ENCODE peak calls at places on chromosomes 11 and 22, in four cellular contexts. One of them, this sample, is unnamed.

GRCh38 chr11:9687736-9688494 is 24.0 kb downstream of the SWAP70 start:
- DNase-seq in ovary: no peak
- DNase-seq in suprapubic skin: no peak
- DNase-seq in HepG2: no peak
- DNase-seq in this sample: no peak

GRCh38 chr11:17722000-17722643 is 2.8 kb downstream of the MYOD1 start:
- DNase-seq in ovary: no peak
- DNase-seq in suprapubic skin: no peak
- DNase-seq in HepG2: no peak
- DNase-seq in this sample: peak; percentile 48

GRCh38 chr11:67264886-67265632 is 1.2 kb upstream of the GRK2 start:
- DNase-seq in ovary: peak; percentile 15
- DNase-seq in suprapubic skin: no peak
- DNase-seq in HepG2: no peak
- DNase-seq in this sample: no peak

GRCh38 chr11:97072420-97072819 is 682.6 kb downstream of the JRKL start:
- DNase-seq in ovary: no peak
- DNase-seq in suprapubic skin: no peak
- DNase-seq in HepG2: no peak
- DNase-seq in this sample: no peak

GRCh38 chr11:80082386-80082785 is 641.6 kb upstream of the TENM4 start:
- DNase-seq in ovary: no peak
- DNase-seq in suprapubic skin: no peak
- DNase-seq in HepG2: no peak
- DNase-seq in this sample: no peak

GRCh38 chr22:30609260-30610185 is 2.5 kb downstream of the TCN2 start:
- DNase-seq in ovary: peak; percentile 41
- DNase-seq in suprapubic skin: no peak
- DNase-seq in HepG2: no peak
- DNase-seq in this sample: peak; percentile 78

GRCh38 chr11:118790357-118791014 is 478 bp downstream of the DDX6 start:
- DNase-seq in ovary: peak; percentile 67
- DNase-seq in suprapubic skin: peak; percentile 84
- DNase-seq in HepG2: peak; percentile 59
- DNase-seq in this sample: peak; percentile 50

GRCh38 chr11:116614306-116615210 is 158.2 kb downstream of the BUD13 start:
- DNase-seq in ovary: no peak
- DNase-seq in suprapubic skin: no peak
- DNase-seq in HepG2: no peak
- DNase-seq in this sample: no peak

GRCh38 chr11:45333506-45333971 is 47.4 kb upstream of the SYT13 start:
- DNase-seq in ovary: peak; percentile 61
- DNase-seq in suprapubic skin: no peak
- DNase-seq in HepG2: peak; percentile 15
- DNase-seq in this sample: peak; percentile 36

GRCh38 chr22:49930596-49931412 is 12.4 kb downstream of the CRELD2 start:
- DNase-seq in ovary: no peak
- DNase-seq in suprapubic skin: no peak
- DNase-seq in HepG2: peak; percentile 81
- DNase-seq in this sample: peak; percentile 77

GRCh38 chr22:30816413-30816812 is 121.7 kb downstream of the OSBP2 start:
- DNase-seq in ovary: no peak
- DNase-seq in suprapubic skin: no peak
- DNase-seq in HepG2: no peak
- DNase-seq in this sample: no peak

GRCh38 chr22:44144046-44144569 is 36.6 kb upstream of the PARVG start:
- DNase-seq in ovary: no peak
- DNase-seq in suprapubic skin: no peak
- DNase-seq in HepG2: no peak
- DNase-seq in this sample: no peak

GRCh38 chr11:82864268-82864667 is 36.0 kb downstream of the PRCP start:
- DNase-seq in ovary: peak; percentile 9
- DNase-seq in suprapubic skin: peak; percentile 81
- DNase-seq in HepG2: peak; percentile 57
- DNase-seq in this sample: peak; percentile 66

GRCh38 chr11:2542406-2542805 is 97.6 kb downstream of the KCNQ1 start:
- DNase-seq in ovary: no peak
- DNase-seq in suprapubic skin: peak; percentile 33
- DNase-seq in HepG2: no peak
- DNase-seq in this sample: no peak

GRCh38 chr22:36010090-36010489 is 18.5 kb downstream of the RBFOX2 start:
- DNase-seq in ovary: no peak
- DNase-seq in suprapubic skin: no peak
- DNase-seq in HepG2: no peak
- DNase-seq in this sample: no peak

GRCh38 chr11:32023370-32023964 is 67.4 kb upstream of the RCN1 start:
- DNase-seq in ovary: no peak
- DNase-seq in suprapubic skin: no peak
- DNase-seq in HepG2: no peak
- DNase-seq in this sample: no peak
- TF ChIP-seq EP300 in ovary: no peak
- TF ChIP-seq EP300 in suprapubic skin: no peak
- TF ChIP-seq EP300 in HepG2: no peak
- TF ChIP-seq EP300 in this sample: no peak

GRCh38 chr11:69572233-69572860 is 68.6 kb upstream of the CCND1 start:
- DNase-seq in ovary: no peak
- DNase-seq in suprapubic skin: peak; percentile 45
- DNase-seq in HepG2: no peak
- DNase-seq in this sample: no peak

GRCh38 chr11:69568809-69569097 is 72.2 kb upstream of the CCND1 start:
- DNase-seq in ovary: no peak
- DNase-seq in suprapubic skin: no peak
- DNase-seq in HepG2: no peak
- DNase-seq in this sample: no peak

GRCh38 chr11:69567951-69568808 is 72.8 kb upstream of the CCND1 start:
- DNase-seq in ovary: no peak
- DNase-seq in suprapubic skin: peak; percentile 38
- DNase-seq in HepG2: peak; percentile 98
- DNase-seq in this sample: no peak

GRCh38 chr11:69572861-69573260 is 68.1 kb upstream of the CCND1 start:
- DNase-seq in ovary: no peak
- DNase-seq in suprapubic skin: peak; percentile 30
- DNase-seq in HepG2: no peak
- DNase-seq in this sample: no peak

DNA sequence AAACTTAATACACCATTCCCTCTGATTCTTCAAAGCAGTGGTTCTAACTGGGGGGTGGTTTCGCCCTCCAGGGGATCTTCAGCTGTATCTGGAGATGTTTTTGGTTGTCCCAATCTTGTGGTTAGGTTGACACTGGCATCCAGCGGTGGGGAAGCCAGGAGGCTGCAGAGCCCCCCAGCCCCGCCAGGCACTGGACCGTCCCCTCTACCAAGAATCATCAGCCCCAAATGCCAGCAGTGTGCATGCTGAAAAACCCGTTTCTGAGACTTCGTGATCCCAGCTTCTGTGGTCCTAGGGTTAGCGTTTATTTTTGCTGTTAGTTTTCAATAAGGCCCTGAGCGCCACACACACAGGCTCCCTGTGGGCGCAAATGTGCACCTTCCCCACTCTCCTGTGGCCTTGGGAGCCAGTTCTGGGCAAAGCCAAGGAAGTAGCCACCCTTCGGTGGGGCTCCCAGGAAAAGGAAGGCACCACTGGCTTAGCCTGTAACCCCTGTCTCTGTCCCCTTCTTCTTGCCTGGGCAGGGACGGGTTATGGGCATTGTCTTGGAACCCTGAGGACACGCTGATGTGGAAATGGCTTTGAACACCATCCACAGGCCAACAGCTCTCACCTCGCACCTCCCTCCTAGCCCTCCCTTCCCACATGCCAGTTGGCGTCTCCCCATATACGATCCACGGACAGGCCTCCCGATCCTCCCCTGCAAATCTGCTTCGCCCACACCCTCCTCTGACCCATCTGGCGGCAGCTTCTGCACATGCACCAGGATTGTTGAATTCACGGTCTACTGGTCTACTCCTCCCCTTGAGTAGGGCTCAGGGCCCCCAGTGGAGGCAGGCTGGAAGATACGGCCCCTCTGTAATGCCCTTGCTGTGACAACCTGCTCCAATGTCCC is 71.4 kb upstream of the CCND1 start:
- DNase-seq in ovary: no peak
- DNase-seq in suprapubic skin: peak; percentile 28
- DNase-seq in HepG2: no peak
- DNase-seq in this sample: no peak
- H3K4me1 ChIP-seq in ovary: no peaks in the 10 kb centered on the region
- H3K4me1 ChIP-seq in suprapubic skin: no peaks in the 10 kb centered on the region
- H3K4me1 ChIP-seq in HepG2: peaks cover 50% of the 10 kb centered on the region
- H3K4me1 ChIP-seq in this sample: no peaks in the 10 kb centered on the region

GRCh38 chr11:48090174-48090573 is 109.8 kb downstream of the PTPRJ start:
- DNase-seq in ovary: no peak
- DNase-seq in suprapubic skin: no peak
- DNase-seq in HepG2: no peak
- DNase-seq in this sample: no peak
- TF ChIP-seq EP300 in ovary: no peak
- TF ChIP-seq EP300 in suprapubic skin: no peak
- TF ChIP-seq EP300 in HepG2: no peak
- TF ChIP-seq EP300 in this sample: no peak

DNA sequence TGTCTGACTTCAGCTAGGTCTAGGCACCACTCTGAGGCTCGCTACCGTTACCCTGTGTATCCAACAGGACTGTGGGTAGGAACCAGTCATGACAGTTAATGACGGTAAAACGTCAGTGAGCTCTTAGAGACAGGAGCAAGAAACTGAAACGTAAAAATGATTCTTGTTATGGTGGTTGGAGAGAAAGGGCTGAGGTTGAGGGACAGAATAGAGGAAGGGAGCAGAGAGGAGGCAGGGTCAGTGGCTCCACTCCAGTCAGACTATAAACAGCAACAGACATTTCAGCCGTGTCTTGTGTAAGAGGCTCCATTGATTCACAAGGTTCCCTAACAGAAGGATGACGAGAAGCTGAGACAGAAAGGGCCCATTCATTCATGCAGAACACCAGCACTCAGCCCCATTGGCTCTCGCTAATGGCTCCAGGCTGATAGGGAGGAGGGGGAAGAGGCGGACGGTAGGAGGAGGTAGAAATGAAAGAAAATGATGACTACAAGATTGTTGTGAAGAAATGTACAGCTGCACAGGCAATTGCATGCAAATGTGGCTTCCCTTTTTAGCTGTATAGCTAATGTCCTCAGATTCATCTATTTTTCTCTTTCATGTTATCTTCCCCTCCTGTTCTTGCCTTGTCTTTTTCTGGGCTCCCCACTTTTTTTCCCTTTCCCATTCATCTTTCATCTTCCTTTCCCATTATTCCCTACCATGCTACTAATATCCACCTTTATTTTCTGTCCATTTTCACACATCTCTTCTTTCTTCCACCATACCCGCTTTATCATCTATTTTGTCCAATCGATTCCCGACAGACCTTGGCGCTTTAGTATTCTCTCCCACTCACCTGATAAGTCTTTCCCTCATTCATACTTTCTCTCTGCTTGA is 34.3 kb downstream of the ETS1 start:
- DNase-seq in ovary: no peak
- DNase-seq in suprapubic skin: no peak
- DNase-seq in HepG2: no peak
- DNase-seq in this sample: no peak
- H3K4me1 ChIP-seq in ovary: peaks cover 8% of the 10 kb centered on the region
- H3K4me1 ChIP-seq in suprapubic skin: peaks cover 26% of the 10 kb centered on the region
- H3K4me1 ChIP-seq in HepG2: no peaks in the 10 kb centered on the region
- H3K4me1 ChIP-seq in this sample: no peaks in the 10 kb centered on the region

GRCh38 chr11:34910817-34911216 is 5.4 kb downstream of the APIP start:
- DNase-seq in ovary: no peak
- DNase-seq in suprapubic skin: no peak
- DNase-seq in HepG2: no peak
- DNase-seq in this sample: no peak

GRCh38 chr11:34921156-34921555 is 4.7 kb downstream of the PDHX start:
- DNase-seq in ovary: no peak
- DNase-seq in suprapubic skin: no peak
- DNase-seq in HepG2: no peak
- DNase-seq in this sample: no peak

GRCh38 chr11:34915136-34916013 is 804 bp downstream of the APIP start:
- DNase-seq in ovary: peak; percentile 34
- DNase-seq in suprapubic skin: no peak
- DNase-seq in HepG2: no peak
- DNase-seq in this sample: no peak

GRCh38 chr11:34916810-34917780 is 677 bp downstream of the PDHX start:
- DNase-seq in ovary: no peak
- DNase-seq in suprapubic skin: no peak
- DNase-seq in HepG2: no peak
- DNase-seq in this sample: peak; percentile 8

GRCh38 chr11:34916014-34916809 is at the start of the genes APIP and PDHX:
- DNase-seq in ovary: peak; percentile 99
- DNase-seq in suprapubic skin: peak; percentile 99
- DNase-seq in HepG2: peak; percentile 94
- DNase-seq in this sample: peak; percentile 99
- TF ChIP-seq EP300 in ovary: no peak
- TF ChIP-seq EP300 in suprapubic skin: no peak
- TF ChIP-seq EP300 in HepG2: no peak
- TF ChIP-seq EP300 in this sample: no peak

GRCh38 chr11:73322986-73323306 is 14.9 kb downstream of the ARHGEF17 start:
- DNase-seq in ovary: no peak
- DNase-seq in suprapubic skin: no peak
- DNase-seq in HepG2: no peak
- DNase-seq in this sample: no peak
- H3K4me1 ChIP-seq in ovary: peaks cover 29% of the 10 kb centered on the region
- H3K4me1 ChIP-seq in suprapubic skin: peaks cover 54% of the 10 kb centered on the region
- H3K4me1 ChIP-seq in HepG2: peaks cover 83% of the 10 kb centered on the region
- H3K4me1 ChIP-seq in this sample: peaks cover 9% of the 10 kb centered on the region

GRCh38 chr22:29387921-29388758 is at the start of gene AP1B1:
- DNase-seq in ovary: peak; percentile 91
- DNase-seq in suprapubic skin: peak; percentile 95
- DNase-seq in HepG2: peak; percentile 90
- DNase-seq in this sample: peak; percentile 89
- TF ChIP-seq EP300 in ovary: no peak
- TF ChIP-seq EP300 in suprapubic skin: no peak
- TF ChIP-seq EP300 in HepG2: no peak
- TF ChIP-seq EP300 in this sample: no peak

This sample was measured in A549.